ENCODE peak calls at places on chromosomes 7 and 10, in nine cellular contexts. M, B, L, Q, K, Y, O, Z and G are unnamed samples.

GRCh38 chr7:117715784-117716445 is 157.3 kb downstream of the CTTNBP2 start:
- DNase-seq in M (no peak), B (no peak), L (peak), Q (no peak), K (no peak), Y (no peak), O (peak), Z (peak), G (peak)

GRCh38 chr7:12930534-12930933 is 243.1 kb downstream of the ARL4A start:
- DNase-seq in M (no peak), B (no peak), L (peak), Q (no peak), K (no peak), Y (no peak), O (no peak), Z (no peak), G (no peak)

GRCh38 chr7:98151884-98152283 is 45.2 kb downstream of the LMTK2 start:
- DNase-seq in M (no peak), B (no peak), L (no peak), Q (no peak), K (no peak), Y (no peak), O (no peak), Z (no peak), G (no peak)

GRCh38 chr10:44253769-44254462 is 131.0 kb downstream of the CXCL12 start:
- DNase-seq in M (peak), B (no peak), L (peak), Q (no peak), K (no peak), Y (no peak), O (no peak), Z (peak), G (no peak)

GRCh38 chr10:12735843-12736462 is 265.6 kb downstream of the CCDC3 start:
- DNase-seq in M (no peak), B (no peak), L (no peak), Q (no peak), K (no peak), Y (peak), O (no peak), Z (no peak), G (no peak)

GRCh38 chr7:6636741-6637543 is at the start of gene ZNF316:
- DNase-seq in M (peak), B (no peak), L (peak), Q (peak), K (peak), Y (no peak), O (no peak), Z (no peak), G (no peak)

GRCh38 chr7:157807510-157807909 is 470.7 kb downstream of the DNAJB6 start:
- DNase-seq in M (no peak), B (no peak), L (no peak), Q (no peak), K (no peak), Y (no peak), O (no peak), Z (no peak), G (peak)

GRCh38 chr10:107915277-107915634 is 750.8 kb upstream of the SORCS1 start:
- DNase-seq in M (no peak), B (no peak), L (no peak), Q (no peak), K (no peak), Y (no peak), O (peak), Z (peak), G (no peak)

GRCh38 chr7:90804370-90804769 is 208.2 kb downstream of the CDK14 start:
- DNase-seq in M (no peak), B (no peak), L (peak), Q (no peak), K (no peak), Y (no peak), O (no peak), Z (no peak), G (no peak)

GRCh38 chr10:104445359-104445758 is 91.7 kb downstream of the CFAP58 start:
- DNase-seq in M (no peak), B (no peak), L (peak), Q (no peak), K (no peak), Y (no peak), O (no peak), Z (peak), G (peak)

GRCh38 chr10:125054664-125055273 is 105.6 kb downstream of the CTBP2 start:
- DNase-seq in M (peak), B (peak), L (no peak), Q (no peak), K (no peak), Y (no peak), O (no peak), Z (no peak), G (no peak)

GRCh38 chr10:119693262-119693957 is 32.4 kb upstream of the INPP5F start:
- DNase-seq in M (no peak), B (no peak), L (no peak), Q (no peak), K (no peak), Y (no peak), O (no peak), Z (peak), G (peak)

GRCh38 chr10:43123361-43124093 is 14.7 kb upstream of the CSGALNACT2 start:
- DNase-seq in M (no peak), B (no peak), L (no peak), Q (no peak), K (no peak), Y (peak), O (no peak), Z (no peak), G (no peak)

GRCh38 chr7:51082096-51082840 is 234.3 kb downstream of the COBL start:
- DNase-seq in M (no peak), B (no peak), L (no peak), Q (no peak), K (no peak), Y (no peak), O (no peak), Z (no peak), G (no peak)

GRCh38 chr7:3682028-3682712 is 381.1 kb downstream of the SDK1 start:
- DNase-seq in M (no peak), B (peak), L (no peak), Q (no peak), K (no peak), Y (no peak), O (no peak), Z (no peak), G (no peak)

GRCh38 chr7:142024547-142024946 is 28.9 kb downstream of the MGAM start:
- DNase-seq in M (no peak), B (no peak), L (no peak), Q (no peak), K (no peak), Y (no peak), O (no peak), Z (peak), G (peak)

GRCh38 chr10:49619613-49620012 is 5.8 kb downstream of the CHAT start:
- DNase-seq in M (peak), B (no peak), L (no peak), Q (peak), K (no peak), Y (no peak), O (peak), Z (no peak), G (no peak)

GRCh38 chr10:80589726-80590373 is 52.1 kb downstream of the SH2D4B start:
- DNase-seq in M (no peak), B (no peak), L (no peak), Q (no peak), K (no peak), Y (peak), O (no peak), Z (no peak), G (no peak)

GRCh38 chr7:87110778-87111177 is 41.5 kb upstream of the DMTF1 start:
- DNase-seq in M (no peak), B (no peak), L (peak), Q (no peak), K (no peak), Y (no peak), O (no peak), Z (peak), G (no peak)

GRCh38 chr10:132544744-132545658 is 7.4 kb downstream of the INPP5A start:
- DNase-seq in M (peak), B (no peak), L (no peak), Q (no peak), K (no peak), Y (no peak), O (no peak), Z (no peak), G (no peak)

GRCh38 chr7:772861-773621 is 46.0 kb upstream of the PRKAR1B start:
- DNase-seq in M (no peak), B (no peak), L (no peak), Q (no peak), K (no peak), Y (no peak), O (no peak), Z (no peak), G (no peak)

GRCh38 chr7:12647364-12648219 is 39.8 kb upstream of the ARL4A start:
- DNase-seq in M (no peak), B (no peak), L (peak), Q (no peak), K (no peak), Y (no peak), O (no peak), Z (peak), G (no peak)

GRCh38 chr7:34096777-34097176 is 191.4 kb downstream of the BMPER start:
- DNase-seq in M (no peak), B (no peak), L (no peak), Q (no peak), K (no peak), Y (no peak), O (peak), Z (no peak), G (no peak)

GRCh38 chr10:103872137-103872933 is 17.0 kb upstream of the SH3PXD2A start:
- DNase-seq in M (no peak), B (no peak), L (peak), Q (no peak), K (no peak), Y (no peak), O (no peak), Z (peak), G (no peak)

GRCh38 chr7:74092964-74093339 is 9.3 kb downstream of the LIMK1 start:
- DNase-seq in M (peak), B (no peak), L (peak), Q (peak), K (no peak), Y (no peak), O (peak), Z (no peak), G (no peak)

GRCh38 chr7:73382938-73383503 is 50.6 kb upstream of the FZD9 start:
- DNase-seq in M (no peak), B (no peak), L (no peak), Q (no peak), K (no peak), Y (no peak), O (no peak), Z (no peak), G (no peak)

GRCh38 chr7:123070702-123071286 is 75.3 kb upstream of the TAS2R16 start:
- DNase-seq in M (no peak), B (no peak), L (no peak), Q (no peak), K (no peak), Y (no peak), O (peak), Z (no peak), G (no peak)

GRCh38 chr7:133602291-133602690 is 349.4 kb downstream of the EXOC4 start:
- DNase-seq in M (no peak), B (no peak), L (peak), Q (no peak), K (no peak), Y (no peak), O (peak), Z (peak), G (peak)

GRCh38 chr10:43225787-43226153 is 41.1 kb downstream of the RASGEF1A start:
- DNase-seq in M (peak), B (no peak), L (no peak), Q (peak), K (peak), Y (no peak), O (no peak), Z (no peak), G (no peak)

GRCh38 chr10:65949543-65949942 is 976.3 kb upstream of the LRRTM3 start:
- DNase-seq in M (no peak), B (no peak), L (no peak), Q (no peak), K (no peak), Y (no peak), O (no peak), Z (peak), G (no peak)

GRCh38 chr7:30859940-30860623 is 51.6 kb upstream of the AQP1 start:
- DNase-seq in M (no peak), B (no peak), L (no peak), Q (no peak), K (no peak), Y (no peak), O (no peak), Z (peak), G (no peak)

GRCh38 chr7:55063633-55064032 is 44.8 kb downstream of the EGFR start:
- DNase-seq in M (no peak), B (no peak), L (peak), Q (no peak), K (no peak), Y (no peak), O (no peak), Z (peak), G (no peak)

GRCh38 chr7:129110575-129111376 is 33.7 kb upstream of the TSPAN33 start:
- DNase-seq in M (no peak), B (no peak), L (no peak), Q (no peak), K (no peak), Y (no peak), O (peak), Z (peak), G (no peak)

GRCh38 chr7:54622696-54623309 is 80.6 kb downstream of the VSTM2A start:
- DNase-seq in M (no peak), B (no peak), L (no peak), Q (no peak), K (no peak), Y (no peak), O (no peak), Z (no peak), G (no peak)

GRCh38 chr7:125568799-125569198 is 639.2 kb upstream of the POT1 start:
- DNase-seq in M (no peak), B (no peak), L (no peak), Q (no peak), K (no peak), Y (no peak), O (no peak), Z (no peak), G (no peak)

GRCh38 chr10:89857399-89857798 is 156.0 kb downstream of the KIF20B start:
- DNase-seq in M (no peak), B (no peak), L (peak), Q (no peak), K (no peak), Y (no peak), O (no peak), Z (no peak), G (no peak)